ENCODE peak calls at places on chromosomes 5 and 9, in seven cellular contexts. F is RKO; O is fibroblast of lung; J is ELR; H is progenitor cell of endocrine pancreas; T is central memory CD4-positive, alpha-beta T cell; B is effector CD4-positive, alpha-beta T cell. L is an unnamed sample.

GRCh38 chr5:53890490-53890889 is 330.1 kb downstream of the NDUFS4 start:
- DNase-seq in F (no peak), O (no peak), J (no peak), H (no peak), T (no peak), B (no peak), L (no peak)

GRCh38 chr5:31220968-31221367 is 27.5 kb downstream of the CDH6 start:
- DNase-seq in F (no peak), O (no peak), J (no peak), H (peak), T (no peak), B (no peak), L (peak)

GRCh38 chr5:143413964-143414669 is 10.6 kb upstream of the NR3C1 start:
- DNase-seq in F (no peak), O (no peak), J (no peak), H (no peak), T (no peak), B (no peak), L (no peak)

GRCh38 chr9:22911632-22912031 is 465.0 kb downstream of the DMRTA1 start:
- DNase-seq in F (no peak), O (no peak), J (no peak), H (no peak), T (no peak), B (no peak), L (no peak)

GRCh38 chr5:1519631-1520141 is 4.1 kb downstream of the LPCAT1 start:
- DNase-seq in F (no peak), O (no peak), J (no peak), H (no peak), T (no peak), B (no peak), L (no peak)

GRCh38 chr9:81477669-81478068 is 211.7 kb downstream of the TLE1 start:
- DNase-seq in F (no peak), O (no peak), J (no peak), H (no peak), T (no peak), B (no peak), L (no peak)

GRCh38 chr9:75156838-75157237 is 68.5 kb downstream of the OSTF1 start:
- DNase-seq in F (no peak), O (no peak), J (no peak), H (no peak), T (no peak), B (no peak), L (no peak)

GRCh38 chr9:128026255-128027165 is 40.6 kb downstream of the NAIF1 start:
- DNase-seq in F (no peak), O (no peak), J (peak), H (no peak), T (peak), B (peak), L (peak)

GRCh38 chr9:123679330-123679987 is 250.5 kb downstream of the DENND1A start:
- DNase-seq in F (no peak), O (peak), J (no peak), H (no peak), T (no peak), B (no peak), L (no peak)

GRCh38 chr9:134913713-134914500 is 3.8 kb downstream of the FCN1 start:
- DNase-seq in F (no peak), O (no peak), J (no peak), H (no peak), T (no peak), B (no peak), L (no peak)